ENCODE peak calls at places on chromosome 13, in five cellular contexts. U, N, M, E and L are unnamed samples. For H3K4me1, the result is how much of the 10 kb centered on the place peaks cover.

GRCh38 chr13:94968040-94968756 is 255.9 kb upstream of the SOX21 start:
- ATAC-seq in E (peak), U (peak), N (no peak), M (no peak), L (no peak)

GRCh38 chr13:29801737-29802305 is 48.6 kb downstream of the UBL3 start:
- ATAC-seq in M (no peak), E (no peak), N (no peak), U (no peak), L (no peak)

GRCh38 chr13:48210178-48210577 is 22.8 kb upstream of the ITM2B start:
- ATAC-seq in N (no peak), U (peak), E (peak), M (no peak), L (no peak)

GRCh38 chr13:23107665-23108064 is 73.1 kb upstream of the SGCG start:
- ATAC-seq in N (no peak), E (no peak), U (no peak), M (no peak), L (no peak)

GRCh38 chr13:111035861-111036260 is 79.2 kb upstream of the ARHGEF7 start:
- ATAC-seq in U (no peak), E (no peak), M (no peak), N (no peak), L (no peak)

GRCh38 chr13:73943137-73943964 is 190.9 kb downstream of the KLF12 start:
- ATAC-seq in M (peak), E (no peak), N (no peak), U (no peak), L (no peak)

GRCh38 chr13:114268344-114269280 is 12.8 kb upstream of the UPF3A start:
- ATAC-seq in N (no peak), U (no peak), E (no peak), M (peak), L (no peak)

GRCh38 chr13:80553041-80553440 is 212.1 kb upstream of the SPRY2 start:
- ATAC-seq in N (no peak), U (no peak), E (no peak), M (no peak), L (no peak)

GRCh38 chr13:20416223-20416622 is 109.4 kb downstream of the CRYL1 start:
- ATAC-seq in E (no peak), M (no peak), N (no peak), U (no peak), L (no peak)

GRCh38 chr13:25971499-25972145 is 80.2 kb downstream of the SHISA2 start:
- ATAC-seq in E (no peak), M (peak), N (no peak), U (no peak), L (no peak)

GRCh38 chr13:95588721-95589120 is 36.2 kb downstream of the CLDN10 start:
- ATAC-seq in U (no peak), N (no peak), E (no peak), M (no peak), L (no peak)

GRCh38 chr13:58399263-58399662 is 767.7 kb downstream of the PCDH17 start:
- ATAC-seq in M (no peak), E (no peak), U (no peak), N (no peak), L (no peak)

GRCh38 chr13:41916173-41916954 is 44.5 kb downstream of the VWA8 start:
- ATAC-seq in E (no peak), M (peak), U (peak), N (no peak), L (peak)

GRCh38 chr13:45826741-45827140 is 24.8 kb downstream of the SIAH3 start:
- ATAC-seq in U (no peak), M (no peak), N (no peak), E (no peak), L (no peak)

GRCh38 chr13:43905435-43906031 is 25.8 kb downstream of the LACC1 start:
- ATAC-seq in N (peak), M (peak), E (peak), U (peak), L (no peak)

GRCh38 chr13:92224052-92224821 is 825.8 kb downstream of the GPC5 start:
- ATAC-seq in N (peak), U (peak), M (no peak), E (no peak), L (peak)

GRCh38 chr13:43800828-43801227 is 14.1 kb upstream of the ENOX1 start:
- ATAC-seq in E (no peak), U (no peak), M (no peak), N (no peak), L (no peak)

GRCh38 chr13:112374271-112374670 is 1.9 kb upstream of the SPACA7 start:
- ATAC-seq in M (no peak), U (no peak), N (no peak), E (no peak), L (no peak)

GRCh38 chr13:35256459-35257148 is 219.9 kb downstream of the MAB21L1 start:
- ATAC-seq in E (no peak), N (no peak), U (no peak), M (no peak), L (peak)

GRCh38 chr13:105773241-105773640 is 762.2 kb downstream of the EFNB2 start:
- ATAC-seq in M (no peak), E (no peak), N (no peak), U (no peak), L (no peak)

GRCh38 chr13:41492432-41493267 is 35.3 kb downstream of the RGCC start:
- ATAC-seq in M (peak), N (no peak), E (no peak), U (peak), L (no peak)

GRCh38 chr13:44156294-44156658 is 217.3 kb upstream of the SERP2 start:
- ATAC-seq in M (no peak), N (no peak), U (no peak), E (no peak), L (no peak)

GRCh38 chr13:75307370-75307984 is 174.5 kb downstream of the TBC1D4 start:
- ATAC-seq in M (no peak), E (no peak), N (no peak), U (no peak), L (no peak)

GRCh38 chr13:35389535-35389934 is 87.0 kb downstream of the MAB21L1 start:
- ATAC-seq in U (no peak), M (no peak), N (no peak), E (no peak), L (no peak)

GRCh38 chr13:99221567-99222239 is 21.0 kb downstream of the UBAC2 start:
- ATAC-seq in M (no peak), N (no peak), E (no peak), U (no peak), L (no peak)

GRCh38 chr13:43572601-43573360 is 214.0 kb downstream of the ENOX1 start:
- ATAC-seq in M (no peak), N (no peak), E (no peak), U (no peak), L (no peak)

GRCh38 chr13:114258589-114258988 is 22.8 kb upstream of the UPF3A start:
- ATAC-seq in N (peak), U (peak), M (no peak), E (no peak), L (no peak)

GRCh38 chr13:111281751-111282311 is 38.6 kb upstream of the TEX29 start:
- ATAC-seq in U (peak), M (no peak), E (no peak), N (no peak), L (peak)

GRCh38 chr13:111325146-111325890 is 4.9 kb downstream of the TEX29 start:
- ATAC-seq in E (no peak), N (no peak), U (no peak), M (no peak), L (no peak)

GRCh38 chr13:114154476-114154875 is 22.1 kb upstream of the RASA3 start:
- ATAC-seq in N (no peak), E (no peak), M (peak), U (no peak), L (no peak)

GRCh38 chr13:35596299-35596698 is 119.8 kb upstream of the MAB21L1 start:
- ATAC-seq in U (no peak), M (no peak), N (no peak), E (no peak), L (no peak)

GRCh38 chr13:51765142-51765515 is 38.8 kb downstream of the DHRS12 start:
- ATAC-seq in M (no peak), U (no peak), N (no peak), E (no peak), L (no peak)

GRCh38 chr13:51768378-51768921 is 35.5 kb downstream of the DHRS12 start:
- ATAC-seq in E (no peak), U (no peak), M (no peak), N (no peak), L (no peak)

GRCh38 chr13:51768976-51769375 is 35.0 kb downstream of the DHRS12 start:
- ATAC-seq in M (no peak), U (no peak), E (no peak), N (no peak), L (no peak)

GRCh38 chr13:51769455-51770127 is 34.4 kb downstream of the DHRS12 start:
- ATAC-seq in E (no peak), N (peak), U (peak), M (no peak), L (peak)

GRCh38 chr13:51767100-51767499 is 36.9 kb downstream of the DHRS12 start:
- ATAC-seq in M (no peak), N (no peak), U (no peak), E (no peak), L (no peak)
- TF ChIP-seq CTCF in M (no peak), N (no peak), U (no peak), E (no peak), L (no peak)

GRCh38 chr13:33284916-33285315 is 639 bp downstream of the STARD13 start:
- ATAC-seq in N (peak), E (peak), U (peak), M (no peak), L (peak)
- H3K4me1 ChIP-seq in N (under half), E (under half), U (under half), M (under half), L (under half)

DNA sequence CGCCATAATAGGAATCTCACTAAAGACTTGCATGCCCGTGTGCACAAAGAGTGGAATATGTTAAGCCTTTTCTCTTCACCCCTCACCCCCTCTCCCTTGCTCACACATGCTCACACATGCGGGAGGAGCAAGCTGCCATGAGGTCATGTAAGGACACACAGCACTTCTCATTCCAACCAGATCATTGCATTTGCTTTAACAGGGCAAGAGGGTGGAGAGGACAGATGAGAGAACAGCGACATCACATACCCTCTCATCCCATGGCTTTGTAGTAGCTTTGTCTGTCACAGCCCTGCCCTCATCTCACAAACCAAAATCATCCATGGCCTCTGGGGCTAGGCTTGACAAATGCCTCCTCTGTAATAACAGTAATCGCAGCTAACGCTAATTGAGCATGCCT is 145.6 kb upstream of the FRY start:
- ATAC-seq in U (peak), M (no peak), N (no peak), E (no peak), L (no peak)
- H3K27ac ChIP-seq in U (no peak), M (no peak), N (no peak), E (no peak), L (no peak)

DNA sequence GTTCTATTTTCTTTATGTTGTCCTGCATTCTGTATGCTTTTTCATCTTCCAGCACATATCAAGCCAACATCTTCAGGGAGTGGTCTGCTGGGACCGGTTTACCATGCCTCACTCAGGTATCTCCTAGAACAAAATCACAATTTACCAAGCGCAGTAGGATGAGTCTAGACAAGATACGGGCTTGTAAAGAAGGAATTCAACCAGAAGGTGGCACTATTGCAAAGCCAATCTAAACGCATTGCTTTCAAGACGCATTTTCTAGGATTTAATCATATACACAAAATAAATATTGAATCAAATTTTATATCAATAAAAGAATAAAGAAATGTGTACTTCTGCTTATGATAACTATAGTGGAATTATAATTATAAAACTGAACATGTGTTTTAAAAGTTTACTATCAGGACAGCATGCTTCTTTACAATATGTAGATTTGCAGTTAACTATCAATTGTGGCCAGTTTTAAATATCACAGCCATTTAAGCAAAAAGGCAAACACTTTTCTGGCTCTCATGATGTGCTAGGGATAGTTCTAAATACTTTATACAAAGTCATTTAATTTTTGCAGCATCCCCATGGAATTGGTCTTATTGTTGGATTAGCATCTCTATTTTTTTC is 16.1 kb upstream of the TPP2 start:
- ATAC-seq in N (peak), U (peak), E (peak), M (peak), L (no peak)
- TF ChIP-seq CTCF in N (peak), U (peak), E (peak), M (peak), L (peak)

GRCh38 chr13:78299832-78300623 is 303.3 kb downstream of the POU4F1 start:
- ATAC-seq in U (no peak), N (no peak), M (no peak), E (no peak), L (no peak)
- H3K4me1 ChIP-seq in U (under half), N (under half), M (under half), E (under half), L (under half)